ENCODE peak calls at places on chromosomes 3 and 15, in four cellular contexts. One of them, this sample, is unnamed.

GRCh38 chr3:138875096-138875753 is 40.5 kb upstream of the PIK3CB start:
- DNase-seq in H1: no peak
- DNase-seq in suprapubic skin: no peak
- DNase-seq in sigmoid colon: no peak
- DNase-seq in this sample: no peak

GRCh38 chr3:129708328-129708861 is 101.9 kb upstream of the PLXND1 start:
- DNase-seq in H1: no peak
- DNase-seq in suprapubic skin: no peak
- DNase-seq in sigmoid colon: no peak
- DNase-seq in this sample: no peak

GRCh38 chr15:69523010-69524001 is 70.7 kb downstream of the RPLP1 start:
- DNase-seq in H1: peak
- DNase-seq in suprapubic skin: peak
- DNase-seq in sigmoid colon: peak
- DNase-seq in this sample: peak

GRCh38 chr3:63855333-63855940 is 8.2 kb downstream of the THOC7 start:
- DNase-seq in H1: peak
- DNase-seq in suprapubic skin: no peak
- DNase-seq in sigmoid colon: no peak
- DNase-seq in this sample: no peak

GRCh38 chr15:92683511-92683834 is 27.9 kb upstream of the FAM174B start:
- DNase-seq in H1: peak
- DNase-seq in suprapubic skin: no peak
- DNase-seq in sigmoid colon: peak
- DNase-seq in this sample: peak

GRCh38 chr3:54900954-54901591 is 26.8 kb downstream of the LRTM1 start:
- DNase-seq in H1: no peak
- DNase-seq in suprapubic skin: no peak
- DNase-seq in sigmoid colon: no peak
- DNase-seq in this sample: no peak

GRCh38 chr15:41695750-41696436 is 35.7 kb downstream of the MGA start:
- DNase-seq in H1: no peak
- DNase-seq in suprapubic skin: no peak
- DNase-seq in sigmoid colon: no peak
- DNase-seq in this sample: no peak

GRCh38 chr15:84552896-84553295 is 47.9 kb upstream of the ZSCAN2 start:
- DNase-seq in H1: no peak
- DNase-seq in suprapubic skin: no peak
- DNase-seq in sigmoid colon: no peak
- DNase-seq in this sample: no peak

GRCh38 chr3:193559100-193559499 is 4.4 kb upstream of the ATP13A4 start:
- DNase-seq in H1: no peak
- DNase-seq in suprapubic skin: no peak
- DNase-seq in sigmoid colon: no peak
- DNase-seq in this sample: no peak

GRCh38 chr3:11140054-11140712 is 14.1 kb upstream of the HRH1 start:
- DNase-seq in H1: no peak
- DNase-seq in suprapubic skin: no peak
- DNase-seq in sigmoid colon: no peak
- DNase-seq in this sample: peak

GRCh38 chr3:193010191-193010590 is 92.5 kb upstream of the MB21D2 start:
- DNase-seq in H1: no peak
- DNase-seq in suprapubic skin: no peak
- DNase-seq in sigmoid colon: no peak
- DNase-seq in this sample: no peak

GRCh38 chr15:68431792-68432401 is at the start of gene ITGA11:
- DNase-seq in H1: no peak
- DNase-seq in suprapubic skin: no peak
- DNase-seq in sigmoid colon: peak
- DNase-seq in this sample: peak

GRCh38 chr3:156174229-156174847 is 54.0 kb downstream of the KCNAB1 start:
- DNase-seq in H1: no peak
- DNase-seq in suprapubic skin: no peak
- DNase-seq in sigmoid colon: no peak
- DNase-seq in this sample: no peak

GRCh38 chr15:25783607-25784131 is 79.5 kb downstream of the ATP10A start:
- DNase-seq in H1: peak
- DNase-seq in suprapubic skin: no peak
- DNase-seq in sigmoid colon: peak
- DNase-seq in this sample: no peak

GRCh38 chr3:75192065-75192658 is 472.0 kb upstream of the FRG2C start:
- DNase-seq in H1: no peak
- DNase-seq in suprapubic skin: no peak
- DNase-seq in sigmoid colon: no peak
- DNase-seq in this sample: peak

GRCh38 chr15:34043391-34043790 is 4.4 kb upstream of the AVEN start:
- DNase-seq in H1: no peak
- DNase-seq in suprapubic skin: no peak
- DNase-seq in sigmoid colon: no peak
- DNase-seq in this sample: no peak

GRCh38 chr3:126130981-126131750 is 47.2 kb upstream of the SLC41A3 start:
- DNase-seq in H1: no peak
- DNase-seq in suprapubic skin: peak
- DNase-seq in sigmoid colon: peak
- DNase-seq in this sample: peak

GRCh38 chr15:98727115-98728040 is 79.0 kb downstream of the IGF1R start:
- DNase-seq in H1: peak
- DNase-seq in suprapubic skin: peak
- DNase-seq in sigmoid colon: peak
- DNase-seq in this sample: peak

GRCh38 chr15:73320619-73321180 is 48.1 kb downstream of the HCN4 start:
- DNase-seq in H1: no peak
- DNase-seq in suprapubic skin: no peak
- DNase-seq in sigmoid colon: peak
- DNase-seq in this sample: no peak

GRCh38 chr3:165383381-165383780 is 187.2 kb upstream of the SLITRK3 start:
- DNase-seq in H1: no peak
- DNase-seq in suprapubic skin: no peak
- DNase-seq in sigmoid colon: no peak
- DNase-seq in this sample: no peak

GRCh38 chr3:149630806-149631205 is 27.0 kb downstream of the WWTR1 start:
- DNase-seq in H1: no peak
- DNase-seq in suprapubic skin: no peak
- DNase-seq in sigmoid colon: no peak
- DNase-seq in this sample: no peak

GRCh38 chr3:45446706-45447105 is 58.3 kb downstream of the LARS2 start:
- DNase-seq in H1: no peak
- DNase-seq in suprapubic skin: no peak
- DNase-seq in sigmoid colon: no peak
- DNase-seq in this sample: no peak

GRCh38 chr3:110384601-110385000 is 687.0 kb upstream of the NECTIN3 start:
- DNase-seq in H1: no peak
- DNase-seq in suprapubic skin: no peak
- DNase-seq in sigmoid colon: no peak
- DNase-seq in this sample: no peak

GRCh38 chr3:57423335-57423734 is 120.8 kb downstream of the DNAH12 start:
- DNase-seq in H1: no peak
- DNase-seq in suprapubic skin: no peak
- DNase-seq in sigmoid colon: no peak
- DNase-seq in this sample: no peak

GRCh38 chr3:51163051-51163450 is 222.0 kb upstream of the MANF start:
- DNase-seq in H1: no peak
- DNase-seq in suprapubic skin: no peak
- DNase-seq in sigmoid colon: no peak
- DNase-seq in this sample: no peak

GRCh38 chr3:11600501-11601282 is 43.0 kb downstream of the VGLL4 start:
- DNase-seq in H1: peak
- DNase-seq in suprapubic skin: peak
- DNase-seq in sigmoid colon: peak
- DNase-seq in this sample: peak

GRCh38 chr15:57772223-57772957 is 65.9 kb downstream of the POLR2M start:
- DNase-seq in H1: no peak
- DNase-seq in suprapubic skin: no peak
- DNase-seq in sigmoid colon: no peak
- DNase-seq in this sample: no peak

GRCh38 chr15:33126559-33127290 is 67.8 kb downstream of the FMN1 start:
- DNase-seq in H1: no peak
- DNase-seq in suprapubic skin: peak
- DNase-seq in sigmoid colon: peak
- DNase-seq in this sample: peak

GRCh38 chr15:100438570-100438969 is 90.2 kb downstream of the CERS3 start:
- DNase-seq in H1: no peak
- DNase-seq in suprapubic skin: no peak
- DNase-seq in sigmoid colon: peak
- DNase-seq in this sample: peak

GRCh38 chr3:8622873-8623725 is 21.5 kb downstream of the SSUH2 start:
- DNase-seq in H1: peak
- DNase-seq in suprapubic skin: peak
- DNase-seq in sigmoid colon: peak
- DNase-seq in this sample: peak

DNA sequence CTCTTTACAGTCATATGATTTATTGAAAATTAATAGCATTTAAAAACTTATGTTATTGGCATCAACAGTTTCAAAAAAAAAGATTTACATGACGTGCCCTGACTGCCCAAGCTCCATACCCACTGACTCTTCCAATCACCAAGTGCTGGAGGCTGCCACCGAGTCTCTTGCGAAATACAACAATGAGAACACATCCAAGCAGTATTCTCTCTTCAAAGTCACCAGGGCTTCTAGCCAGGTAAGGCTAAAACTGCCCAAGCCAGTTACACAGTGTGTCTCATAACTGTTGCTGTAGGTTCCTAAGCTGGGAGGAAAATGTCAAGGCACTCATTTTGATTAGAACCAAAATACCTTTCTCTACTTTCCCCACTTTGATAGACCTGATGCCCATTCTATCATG is 4.5 kb downstream of the FETUB start:
- DNase-seq in H1: no peak
- DNase-seq in suprapubic skin: peak
- DNase-seq in sigmoid colon: no peak
- DNase-seq in this sample: no peak
- TF ChIP-seq POLR2AphosphoS5 in H1: no peak
- TF ChIP-seq POLR2AphosphoS5 in suprapubic skin: no peak
- TF ChIP-seq POLR2AphosphoS5 in sigmoid colon: no peak
- TF ChIP-seq POLR2AphosphoS5 in this sample: no peak

DNA sequence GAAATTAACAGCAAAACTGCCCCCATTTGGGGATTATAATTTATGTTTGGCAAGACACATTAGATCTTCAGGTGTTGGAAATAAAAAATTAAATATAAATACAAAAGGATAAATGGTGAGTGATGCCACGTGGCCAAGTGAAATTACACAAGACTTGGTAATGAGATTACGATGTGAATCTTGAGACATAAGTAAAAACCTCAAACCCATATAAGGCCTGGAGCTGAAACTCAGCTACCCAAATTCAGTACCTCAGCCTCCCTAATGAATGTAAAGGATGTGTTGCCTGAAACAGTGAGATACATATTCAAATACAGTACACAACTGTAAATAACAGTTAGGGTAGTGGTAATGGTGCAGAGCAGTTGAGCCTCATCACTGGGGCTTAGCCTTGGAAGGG is 1146.6 kb downstream of the OTOL1 start:
- DNase-seq in H1: no peak
- DNase-seq in suprapubic skin: no peak
- DNase-seq in sigmoid colon: no peak
- DNase-seq in this sample: no peak
- TF ChIP-seq EP300 in H1: no peak
- TF ChIP-seq EP300 in suprapubic skin: no peak
- TF ChIP-seq EP300 in sigmoid colon: no peak
- TF ChIP-seq EP300 in this sample: no peak

DNA sequence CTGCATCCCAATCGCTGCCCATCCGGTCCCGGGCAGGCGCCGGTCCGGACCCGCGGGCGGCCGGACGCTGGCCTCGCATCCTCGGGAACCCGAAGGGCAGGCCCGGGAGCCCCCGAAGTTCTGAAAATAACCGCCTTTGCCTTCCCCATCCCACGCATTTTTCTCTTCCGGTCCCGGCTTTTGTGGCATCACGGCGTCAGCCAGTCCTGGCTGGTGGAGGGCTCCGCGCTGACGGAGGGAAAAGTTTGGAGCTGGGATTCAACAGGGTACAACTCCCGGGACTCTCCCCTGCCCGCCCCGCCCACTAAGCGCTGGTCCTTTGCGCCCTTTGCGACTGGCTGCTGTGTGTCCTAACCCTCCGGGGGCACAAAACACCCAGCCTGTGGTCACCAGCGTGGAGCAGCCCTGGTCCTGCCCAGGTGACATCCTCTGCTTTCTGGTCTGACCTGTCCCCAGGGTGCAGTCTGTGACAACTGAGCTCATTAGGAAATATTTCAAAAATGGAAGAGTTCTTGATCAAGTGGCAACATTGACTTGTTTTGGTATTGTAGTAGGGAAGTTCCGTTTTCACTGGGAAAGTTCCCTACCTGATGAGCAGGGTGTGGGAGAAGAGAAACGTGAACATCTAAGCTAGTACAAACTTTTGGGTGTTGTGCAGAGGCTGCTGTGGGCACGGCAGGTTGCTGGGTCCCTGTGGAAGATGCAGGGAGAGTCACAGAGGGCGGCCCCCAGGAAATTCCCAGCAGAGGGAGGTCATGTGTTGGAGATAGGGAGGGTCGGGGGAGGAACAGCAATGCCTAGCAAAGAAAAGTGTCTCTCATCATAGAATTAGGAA is 754 bp downstream of the ARNT2 start:
- DNase-seq in H1: no peak
- DNase-seq in suprapubic skin: no peak
- DNase-seq in sigmoid colon: no peak
- DNase-seq in this sample: no peak
- TF ChIP-seq POLR2AphosphoS5 in H1: no peak
- TF ChIP-seq POLR2AphosphoS5 in suprapubic skin: no peak
- TF ChIP-seq POLR2AphosphoS5 in sigmoid colon: peak
- TF ChIP-seq POLR2AphosphoS5 in this sample: no peak

GRCh38 chr15:66641485-66642313 is 60.3 kb upstream of the SMAD6 start:
- DNase-seq in H1: no peak
- DNase-seq in suprapubic skin: no peak
- DNase-seq in sigmoid colon: no peak
- DNase-seq in this sample: no peak
- TF ChIP-seq EP300 in H1: no peak
- TF ChIP-seq EP300 in suprapubic skin: no peak
- TF ChIP-seq EP300 in sigmoid colon: no peak
- TF ChIP-seq EP300 in this sample: no peak

GRCh38 chr3:168162172-168162571 is 66.4 kb upstream of the GOLIM4 start:
- DNase-seq in H1: no peak
- DNase-seq in suprapubic skin: no peak
- DNase-seq in sigmoid colon: no peak
- DNase-seq in this sample: no peak
- TF ChIP-seq POLR2AphosphoS5 in H1: no peak
- TF ChIP-seq POLR2AphosphoS5 in suprapubic skin: no peak
- TF ChIP-seq POLR2AphosphoS5 in sigmoid colon: peak
- TF ChIP-seq POLR2AphosphoS5 in this sample: no peak

This sample was measured in stomach.